ENCODE peak calls at places on chromosomes 5 and 9, in ten cellular contexts. One of them, this sample, is unnamed. For H3K4me1 and H3K36me3, the result is how much of the 10 kb centered on the place peaks cover.

GRCh38 chr5:159951387-159951786 is 35.1 kb downstream of the ADRA1B start:
- DNase-seq in Karpas-422: peak
- DNase-seq in ovary: no peak
- DNase-seq in aorta: no peak
- DNase-seq in small intestine: no peak
- DNase-seq in right lobe of liver: no peak
- DNase-seq in uterus: no peak
- DNase-seq in esophagus squamous epithelium: no peak
- DNase-seq in effector memory CD4-positive, alpha-beta T cell: no peak
- DNase-seq in cardiac muscle cell: peak
- DNase-seq in this sample: no peak

GRCh38 chr9:124242331-124243194 is 15.2 kb upstream of the NEK6 start:
- DNase-seq in Karpas-422: no peak
- DNase-seq in ovary: peak
- DNase-seq in aorta: no peak
- DNase-seq in small intestine: peak
- DNase-seq in right lobe of liver: no peak
- DNase-seq in uterus: peak
- DNase-seq in esophagus squamous epithelium: no peak
- DNase-seq in effector memory CD4-positive, alpha-beta T cell: no peak
- DNase-seq in cardiac muscle cell: peak
- DNase-seq in this sample: no peak

GRCh38 chr5:28708472-28708871 is 1670.1 kb upstream of the CDH9 start:
- DNase-seq in Karpas-422: no peak
- DNase-seq in ovary: no peak
- DNase-seq in aorta: no peak
- DNase-seq in small intestine: no peak
- DNase-seq in right lobe of liver: no peak
- DNase-seq in uterus: no peak
- DNase-seq in esophagus squamous epithelium: no peak
- DNase-seq in effector memory CD4-positive, alpha-beta T cell: no peak
- DNase-seq in cardiac muscle cell: no peak
- DNase-seq in this sample: no peak

GRCh38 chr5:138666226-138666742 is 86.9 kb upstream of the CTNNA1 start:
- DNase-seq in Karpas-422: no peak
- DNase-seq in ovary: no peak
- DNase-seq in aorta: no peak
- DNase-seq in small intestine: no peak
- DNase-seq in right lobe of liver: no peak
- DNase-seq in uterus: no peak
- DNase-seq in esophagus squamous epithelium: no peak
- DNase-seq in effector memory CD4-positive, alpha-beta T cell: no peak
- DNase-seq in cardiac muscle cell: no peak
- DNase-seq in this sample: peak

GRCh38 chr5:164237531-164237930 is 732.1 kb downstream of the MAT2B start:
- DNase-seq in Karpas-422: no peak
- DNase-seq in ovary: no peak
- DNase-seq in aorta: no peak
- DNase-seq in small intestine: no peak
- DNase-seq in right lobe of liver: no peak
- DNase-seq in uterus: no peak
- DNase-seq in esophagus squamous epithelium: no peak
- DNase-seq in effector memory CD4-positive, alpha-beta T cell: no peak
- DNase-seq in cardiac muscle cell: peak
- DNase-seq in this sample: no peak

GRCh38 chr5:4868140-4868735 is 271.9 kb upstream of the ADAMTS16 start:
- DNase-seq in Karpas-422: peak
- DNase-seq in ovary: peak
- DNase-seq in aorta: no peak
- DNase-seq in small intestine: peak
- DNase-seq in right lobe of liver: no peak
- DNase-seq in uterus: peak
- DNase-seq in esophagus squamous epithelium: no peak
- DNase-seq in effector memory CD4-positive, alpha-beta T cell: no peak
- DNase-seq in cardiac muscle cell: peak
- DNase-seq in this sample: no peak

GRCh38 chr5:113140837-113141661 is 164.5 kb downstream of the DCP2 start:
- DNase-seq in Karpas-422: no peak
- DNase-seq in ovary: no peak
- DNase-seq in aorta: no peak
- DNase-seq in small intestine: no peak
- DNase-seq in right lobe of liver: no peak
- DNase-seq in uterus: no peak
- DNase-seq in esophagus squamous epithelium: no peak
- DNase-seq in effector memory CD4-positive, alpha-beta T cell: no peak
- DNase-seq in cardiac muscle cell: peak
- DNase-seq in this sample: no peak

GRCh38 chr5:87826507-87826906 is 413.8 kb upstream of the CCNH start:
- DNase-seq in Karpas-422: no peak
- DNase-seq in ovary: no peak
- DNase-seq in aorta: no peak
- DNase-seq in small intestine: no peak
- DNase-seq in right lobe of liver: no peak
- DNase-seq in uterus: no peak
- DNase-seq in esophagus squamous epithelium: no peak
- DNase-seq in effector memory CD4-positive, alpha-beta T cell: no peak
- DNase-seq in cardiac muscle cell: no peak
- DNase-seq in this sample: no peak

GRCh38 chr5:180704362-180704761 is 35.5 kb downstream of the OR2Y1 start:
- DNase-seq in Karpas-422: no peak
- DNase-seq in ovary: no peak
- DNase-seq in aorta: no peak
- DNase-seq in small intestine: no peak
- DNase-seq in right lobe of liver: no peak
- DNase-seq in uterus: no peak
- DNase-seq in esophagus squamous epithelium: no peak
- DNase-seq in effector memory CD4-positive, alpha-beta T cell: no peak
- DNase-seq in cardiac muscle cell: peak
- DNase-seq in this sample: no peak

GRCh38 chr5:16768184-16768583 is 151.4 kb upstream of the RETREG1 start:
- DNase-seq in Karpas-422: no peak
- DNase-seq in ovary: no peak
- DNase-seq in aorta: no peak
- DNase-seq in small intestine: no peak
- DNase-seq in right lobe of liver: no peak
- DNase-seq in uterus: no peak
- DNase-seq in esophagus squamous epithelium: no peak
- DNase-seq in effector memory CD4-positive, alpha-beta T cell: no peak
- DNase-seq in cardiac muscle cell: no peak
- DNase-seq in this sample: no peak

GRCh38 chr5:93587919-93588585 is 5.0 kb downstream of the NR2F1 start:
- DNase-seq in Karpas-422: no peak
- DNase-seq in ovary: no peak
- DNase-seq in aorta: no peak
- DNase-seq in small intestine: no peak
- DNase-seq in right lobe of liver: no peak
- DNase-seq in uterus: no peak
- DNase-seq in esophagus squamous epithelium: no peak
- DNase-seq in effector memory CD4-positive, alpha-beta T cell: no peak
- DNase-seq in cardiac muscle cell: peak
- DNase-seq in this sample: peak

GRCh38 chr5:121949885-121950284 is 11.9 kb upstream of the SRFBP1 start:
- DNase-seq in Karpas-422: peak
- DNase-seq in ovary: no peak
- DNase-seq in aorta: no peak
- DNase-seq in small intestine: peak
- DNase-seq in right lobe of liver: no peak
- DNase-seq in uterus: no peak
- DNase-seq in esophagus squamous epithelium: no peak
- DNase-seq in effector memory CD4-positive, alpha-beta T cell: no peak
- DNase-seq in cardiac muscle cell: peak
- DNase-seq in this sample: no peak

GRCh38 chr5:126477681-126478117 is 54.5 kb downstream of the GRAMD2B start:
- DNase-seq in Karpas-422: no peak
- DNase-seq in ovary: peak
- DNase-seq in aorta: no peak
- DNase-seq in small intestine: no peak
- DNase-seq in right lobe of liver: no peak
- DNase-seq in uterus: peak
- DNase-seq in esophagus squamous epithelium: no peak
- DNase-seq in effector memory CD4-positive, alpha-beta T cell: no peak
- DNase-seq in cardiac muscle cell: no peak
- DNase-seq in this sample: no peak

GRCh38 chr5:6058055-6058715 is 320.2 kb downstream of the MED10 start:
- DNase-seq in Karpas-422: no peak
- DNase-seq in ovary: no peak
- DNase-seq in aorta: no peak
- DNase-seq in small intestine: no peak
- DNase-seq in right lobe of liver: no peak
- DNase-seq in uterus: no peak
- DNase-seq in esophagus squamous epithelium: no peak
- DNase-seq in effector memory CD4-positive, alpha-beta T cell: no peak
- DNase-seq in cardiac muscle cell: no peak
- DNase-seq in this sample: no peak

DNA sequence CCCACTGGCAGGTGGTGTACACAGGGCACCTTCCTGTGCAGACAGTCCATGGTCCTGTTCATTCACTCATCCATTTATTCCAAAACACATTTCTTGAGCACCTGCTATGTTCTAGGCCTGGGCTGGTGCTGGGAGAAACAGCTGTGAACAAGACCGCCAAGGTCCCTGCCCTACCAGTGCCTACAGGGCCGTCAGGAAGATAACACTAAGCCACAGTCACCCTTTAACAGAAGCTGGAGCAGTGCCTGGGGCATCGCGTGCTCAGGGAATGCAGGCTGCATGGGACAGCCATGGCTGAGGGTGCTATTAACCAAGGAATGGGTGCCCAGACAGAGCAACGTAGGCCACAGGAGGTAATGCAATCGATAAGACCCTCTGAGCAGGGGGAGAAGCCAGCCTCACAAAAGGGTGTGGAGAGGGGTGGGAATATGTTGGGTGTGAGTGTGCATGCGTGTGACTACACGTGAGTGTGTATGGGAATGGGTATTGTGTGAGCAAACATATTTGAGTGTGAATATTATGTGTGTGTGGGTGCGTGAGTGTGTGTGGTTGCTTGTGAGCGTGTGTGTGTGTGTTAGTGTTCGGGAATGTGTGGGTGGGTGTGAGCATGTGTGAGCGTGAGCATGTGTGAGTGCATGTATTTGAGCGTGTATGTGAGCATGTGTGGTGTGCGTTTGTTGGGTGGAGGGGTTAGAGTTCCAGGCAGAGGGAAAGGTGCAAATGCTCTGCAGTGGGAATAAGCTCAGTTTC is 19.1 kb downstream of the DUSP1 start:
- DNase-seq in Karpas-422: no peak
- DNase-seq in ovary: no peak
- DNase-seq in aorta: no peak
- DNase-seq in small intestine: no peak
- DNase-seq in right lobe of liver: no peak
- DNase-seq in uterus: no peak
- DNase-seq in esophagus squamous epithelium: no peak
- DNase-seq in effector memory CD4-positive, alpha-beta T cell: no peak
- DNase-seq in cardiac muscle cell: no peak
- DNase-seq in this sample: no peak
- H3K27ac ChIP-seq in Karpas-422: no peak
- H3K27ac ChIP-seq in ovary: no peak
- H3K27ac ChIP-seq in aorta: no peak
- H3K27ac ChIP-seq in small intestine: no peak
- H3K27ac ChIP-seq in right lobe of liver: no peak
- H3K27ac ChIP-seq in uterus: no peak
- H3K27ac ChIP-seq in esophagus squamous epithelium: no peak
- H3K27ac ChIP-seq in effector memory CD4-positive, alpha-beta T cell: no peak
- H3K27ac ChIP-seq in cardiac muscle cell: no peak
- H3K27ac ChIP-seq in this sample: no peak

GRCh38 chr9:109108318-109108717 is 11.4 kb downstream of the TMEM245 start:
- DNase-seq in Karpas-422: peak
- DNase-seq in ovary: no peak
- DNase-seq in aorta: no peak
- DNase-seq in small intestine: no peak
- DNase-seq in right lobe of liver: no peak
- DNase-seq in uterus: no peak
- DNase-seq in esophagus squamous epithelium: no peak
- DNase-seq in effector memory CD4-positive, alpha-beta T cell: no peak
- DNase-seq in cardiac muscle cell: peak
- DNase-seq in this sample: no peak

GRCh38 chr9:109113239-109113638 is 6.5 kb downstream of the TMEM245 start:
- DNase-seq in Karpas-422: no peak
- DNase-seq in ovary: no peak
- DNase-seq in aorta: no peak
- DNase-seq in small intestine: no peak
- DNase-seq in right lobe of liver: no peak
- DNase-seq in uterus: no peak
- DNase-seq in esophagus squamous epithelium: no peak
- DNase-seq in effector memory CD4-positive, alpha-beta T cell: no peak
- DNase-seq in cardiac muscle cell: no peak
- DNase-seq in this sample: no peak

GRCh38 chr9:109110326-109111014 is 9.3 kb downstream of the TMEM245 start:
- DNase-seq in Karpas-422: no peak
- DNase-seq in ovary: no peak
- DNase-seq in aorta: no peak
- DNase-seq in small intestine: no peak
- DNase-seq in right lobe of liver: no peak
- DNase-seq in uterus: no peak
- DNase-seq in esophagus squamous epithelium: no peak
- DNase-seq in effector memory CD4-positive, alpha-beta T cell: no peak
- DNase-seq in cardiac muscle cell: peak
- DNase-seq in this sample: no peak

GRCh38 chr9:109107402-109108240 is 12.1 kb downstream of the TMEM245 start:
- DNase-seq in Karpas-422: no peak
- DNase-seq in ovary: no peak
- DNase-seq in aorta: no peak
- DNase-seq in small intestine: peak
- DNase-seq in right lobe of liver: no peak
- DNase-seq in uterus: no peak
- DNase-seq in esophagus squamous epithelium: no peak
- DNase-seq in effector memory CD4-positive, alpha-beta T cell: no peak
- DNase-seq in cardiac muscle cell: peak
- DNase-seq in this sample: no peak

GRCh38 chr9:109109962-109110325 is 9.8 kb downstream of the TMEM245 start:
- DNase-seq in Karpas-422: no peak
- DNase-seq in ovary: no peak
- DNase-seq in aorta: no peak
- DNase-seq in small intestine: no peak
- DNase-seq in right lobe of liver: no peak
- DNase-seq in uterus: no peak
- DNase-seq in esophagus squamous epithelium: no peak
- DNase-seq in effector memory CD4-positive, alpha-beta T cell: no peak
- DNase-seq in cardiac muscle cell: peak
- DNase-seq in this sample: no peak
- H3K4me1 ChIP-seq in Karpas-422: half or more
- H3K4me1 ChIP-seq in ovary: under half
- H3K4me1 ChIP-seq in aorta: under half
- H3K4me1 ChIP-seq in small intestine: under half
- H3K4me1 ChIP-seq in right lobe of liver: under half
- H3K4me1 ChIP-seq in uterus: under half
- H3K4me1 ChIP-seq in esophagus squamous epithelium: under half
- H3K4me1 ChIP-seq in effector memory CD4-positive, alpha-beta T cell: under half
- H3K4me1 ChIP-seq in cardiac muscle cell: half or more
- H3K4me1 ChIP-seq in this sample: under half

GRCh38 chr5:33475706-33476105 is 34.9 kb downstream of the TARS1 start:
- DNase-seq in Karpas-422: no peak
- DNase-seq in ovary: no peak
- DNase-seq in aorta: no peak
- DNase-seq in small intestine: no peak
- DNase-seq in right lobe of liver: no peak
- DNase-seq in uterus: no peak
- DNase-seq in esophagus squamous epithelium: no peak
- DNase-seq in effector memory CD4-positive, alpha-beta T cell: no peak
- DNase-seq in cardiac muscle cell: no peak
- DNase-seq in this sample: no peak
- H3K36me3 ChIP-seq in Karpas-422: under half
- H3K36me3 ChIP-seq in ovary: under half
- H3K36me3 ChIP-seq in aorta: under half
- H3K36me3 ChIP-seq in small intestine: under half
- H3K36me3 ChIP-seq in right lobe of liver: under half
- H3K36me3 ChIP-seq in uterus: under half
- H3K36me3 ChIP-seq in esophagus squamous epithelium: under half
- H3K36me3 ChIP-seq in effector memory CD4-positive, alpha-beta T cell: under half
- H3K36me3 ChIP-seq in cardiac muscle cell: under half
- H3K36me3 ChIP-seq in this sample: under half

GRCh38 chr5:110053824-110054223 is 364.1 kb downstream of the MAN2A1 start:
- DNase-seq in Karpas-422: no peak
- DNase-seq in ovary: no peak
- DNase-seq in aorta: no peak
- DNase-seq in small intestine: no peak
- DNase-seq in right lobe of liver: no peak
- DNase-seq in uterus: no peak
- DNase-seq in esophagus squamous epithelium: no peak
- DNase-seq in effector memory CD4-positive, alpha-beta T cell: no peak
- DNase-seq in cardiac muscle cell: no peak
- DNase-seq in this sample: no peak
- H3K27ac ChIP-seq in Karpas-422: no peak
- H3K27ac ChIP-seq in ovary: no peak
- H3K27ac ChIP-seq in aorta: no peak
- H3K27ac ChIP-seq in small intestine: no peak
- H3K27ac ChIP-seq in right lobe of liver: no peak
- H3K27ac ChIP-seq in uterus: no peak
- H3K27ac ChIP-seq in esophagus squamous epithelium: no peak
- H3K27ac ChIP-seq in effector memory CD4-positive, alpha-beta T cell: peak
- H3K27ac ChIP-seq in cardiac muscle cell: no peak
- H3K27ac ChIP-seq in this sample: no peak